ENCODE peak calls at places on chromosomes 1 and 21, in seven cellular contexts. One of them, this sample, is unnamed. For H3K27me3, the result is how much of the 10 kb centered on the place peaks cover.

GRCh38 chr1:85328713-85329376 is 52.4 kb upstream of the BCL10 start:
- DNase-seq in hepatocyte: peak
- DNase-seq in WERI-Rb-1: no peak
- DNase-seq in IMR-90: peak
- DNase-seq in body of pancreas: peak
- DNase-seq in left ventricle myocardium inferior: no peak
- DNase-seq in fibroblast of lung: peak
- DNase-seq in this sample: no peak

GRCh38 chr1:172939475-172939874 is 111.3 kb downstream of the TNFSF18 start:
- DNase-seq in hepatocyte: no peak
- DNase-seq in left ventricle myocardium inferior: no peak
- DNase-seq in fibroblast of lung: no peak
- DNase-seq in IMR-90: no peak
- DNase-seq in WERI-Rb-1: no peak
- DNase-seq in body of pancreas: no peak
- DNase-seq in this sample: no peak

GRCh38 chr1:196545239-196545638 is 63.0 kb downstream of the KCNT2 start:
- DNase-seq in fibroblast of lung: no peak
- DNase-seq in IMR-90: no peak
- DNase-seq in left ventricle myocardium inferior: no peak
- DNase-seq in body of pancreas: no peak
- DNase-seq in WERI-Rb-1: no peak
- DNase-seq in hepatocyte: no peak
- DNase-seq in this sample: no peak

GRCh38 chr1:156414440-156415064 is 45.5 kb downstream of the RHBG start:
- DNase-seq in hepatocyte: no peak
- DNase-seq in body of pancreas: no peak
- DNase-seq in fibroblast of lung: no peak
- DNase-seq in IMR-90: no peak
- DNase-seq in WERI-Rb-1: no peak
- DNase-seq in left ventricle myocardium inferior: no peak
- DNase-seq in this sample: no peak

GRCh38 chr1:26075421-26076144 is 8.2 kb upstream of the TRIM63 start:
- DNase-seq in IMR-90: no peak
- DNase-seq in hepatocyte: no peak
- DNase-seq in fibroblast of lung: no peak
- DNase-seq in WERI-Rb-1: no peak
- DNase-seq in left ventricle myocardium inferior: peak
- DNase-seq in body of pancreas: peak
- DNase-seq in this sample: no peak

GRCh38 chr1:23810818-23811420 is 10.4 kb upstream of the GALE start:
- DNase-seq in WERI-Rb-1: peak
- DNase-seq in body of pancreas: peak
- DNase-seq in fibroblast of lung: peak
- DNase-seq in hepatocyte: peak
- DNase-seq in IMR-90: peak
- DNase-seq in left ventricle myocardium inferior: no peak
- DNase-seq in this sample: no peak

GRCh38 chr1:63318255-63319068 is 3.9 kb upstream of the FOXD3 start:
- DNase-seq in fibroblast of lung: peak
- DNase-seq in IMR-90: no peak
- DNase-seq in hepatocyte: no peak
- DNase-seq in body of pancreas: no peak
- DNase-seq in WERI-Rb-1: no peak
- DNase-seq in left ventricle myocardium inferior: no peak
- DNase-seq in this sample: no peak

GRCh38 chr1:20365421-20366075 is 74.9 kb downstream of the VWA5B1 start:
- DNase-seq in left ventricle myocardium inferior: no peak
- DNase-seq in IMR-90: no peak
- DNase-seq in body of pancreas: no peak
- DNase-seq in hepatocyte: no peak
- DNase-seq in fibroblast of lung: no peak
- DNase-seq in WERI-Rb-1: no peak
- DNase-seq in this sample: no peak

GRCh38 chr21:31914472-31914871 is 41.7 kb downstream of the HUNK start:
- DNase-seq in WERI-Rb-1: peak
- DNase-seq in fibroblast of lung: no peak
- DNase-seq in left ventricle myocardium inferior: no peak
- DNase-seq in hepatocyte: no peak
- DNase-seq in IMR-90: no peak
- DNase-seq in body of pancreas: peak
- DNase-seq in this sample: no peak

GRCh38 chr1:2044510-2045319 is 5.5 kb upstream of the PRKCZ start:
- DNase-seq in IMR-90: peak
- DNase-seq in body of pancreas: peak
- DNase-seq in hepatocyte: peak
- DNase-seq in fibroblast of lung: peak
- DNase-seq in left ventricle myocardium inferior: peak
- DNase-seq in WERI-Rb-1: peak
- DNase-seq in this sample: peak

GRCh38 chr21:14058566-14058965 is 152.2 kb downstream of the LIPI start:
- DNase-seq in hepatocyte: no peak
- DNase-seq in body of pancreas: no peak
- DNase-seq in left ventricle myocardium inferior: no peak
- DNase-seq in IMR-90: no peak
- DNase-seq in WERI-Rb-1: no peak
- DNase-seq in fibroblast of lung: no peak
- DNase-seq in this sample: no peak

GRCh38 chr21:14070049-14070893 is 140.5 kb downstream of the LIPI start:
- DNase-seq in WERI-Rb-1: no peak
- DNase-seq in hepatocyte: no peak
- DNase-seq in fibroblast of lung: no peak
- DNase-seq in IMR-90: no peak
- DNase-seq in left ventricle myocardium inferior: no peak
- DNase-seq in body of pancreas: no peak
- DNase-seq in this sample: peak

DNA sequence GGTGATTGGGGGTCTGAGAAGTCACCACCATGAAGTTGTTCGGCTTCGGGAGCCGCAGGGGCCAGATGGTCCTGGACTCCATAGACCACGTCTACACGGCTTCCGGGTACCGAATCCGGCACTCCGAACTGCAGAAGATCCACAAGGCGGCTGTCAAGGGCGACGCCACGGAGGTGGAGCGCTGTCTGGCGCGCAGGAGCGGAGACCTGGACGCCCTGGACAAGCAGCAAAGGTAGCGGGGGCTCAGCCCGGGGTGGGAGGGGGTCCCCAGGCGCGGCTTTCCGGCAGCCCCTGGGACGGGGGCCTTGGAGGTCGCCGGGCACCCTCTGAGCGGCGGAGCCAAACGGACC is 146.5 kb downstream of the LIPI start:
- DNase-seq in hepatocyte: no peak
- DNase-seq in IMR-90: peak
- DNase-seq in WERI-Rb-1: no peak
- DNase-seq in body of pancreas: no peak
- DNase-seq in fibroblast of lung: no peak
- DNase-seq in left ventricle myocardium inferior: no peak
- DNase-seq in this sample: no peak
- H3K4me3 ChIP-seq in hepatocyte: no peak
- H3K4me3 ChIP-seq in IMR-90: peak
- H3K4me3 ChIP-seq in WERI-Rb-1: no peak
- H3K4me3 ChIP-seq in body of pancreas: no peak
- H3K4me3 ChIP-seq in fibroblast of lung: peak
- H3K4me3 ChIP-seq in left ventricle myocardium inferior: no peak
- H3K4me3 ChIP-seq in this sample: no peak

GRCh38 chr1:61079276-61079897 is 3.0 kb upstream of the NFIA start:
- DNase-seq in hepatocyte: peak
- DNase-seq in WERI-Rb-1: no peak
- DNase-seq in left ventricle myocardium inferior: no peak
- DNase-seq in IMR-90: no peak
- DNase-seq in fibroblast of lung: no peak
- DNase-seq in body of pancreas: no peak
- DNase-seq in this sample: no peak
- H3K27me3 ChIP-seq in hepatocyte: under half
- H3K27me3 ChIP-seq in WERI-Rb-1: under half
- H3K27me3 ChIP-seq in left ventricle myocardium inferior: under half
- H3K27me3 ChIP-seq in IMR-90: under half
- H3K27me3 ChIP-seq in fibroblast of lung: under half
- H3K27me3 ChIP-seq in body of pancreas: under half
- H3K27me3 ChIP-seq in this sample: under half

GRCh38 chr1:162147760-162148159 is 78.3 kb downstream of the NOS1AP start:
- DNase-seq in hepatocyte: no peak
- DNase-seq in fibroblast of lung: no peak
- DNase-seq in body of pancreas: no peak
- DNase-seq in IMR-90: no peak
- DNase-seq in left ventricle myocardium inferior: no peak
- DNase-seq in WERI-Rb-1: no peak
- DNase-seq in this sample: no peak

GRCh38 chr1:162145966-162146696 is 76.6 kb downstream of the NOS1AP start:
- DNase-seq in hepatocyte: no peak
- DNase-seq in left ventricle myocardium inferior: no peak
- DNase-seq in IMR-90: no peak
- DNase-seq in body of pancreas: no peak
- DNase-seq in WERI-Rb-1: peak
- DNase-seq in fibroblast of lung: no peak
- DNase-seq in this sample: no peak

GRCh38 chr1:162144268-162144667 is 74.8 kb downstream of the NOS1AP start:
- DNase-seq in WERI-Rb-1: no peak
- DNase-seq in fibroblast of lung: no peak
- DNase-seq in body of pancreas: no peak
- DNase-seq in IMR-90: no peak
- DNase-seq in left ventricle myocardium inferior: no peak
- DNase-seq in hepatocyte: no peak
- DNase-seq in this sample: no peak

GRCh38 chr1:162144853-162145252 is 75.4 kb downstream of the NOS1AP start:
- DNase-seq in body of pancreas: no peak
- DNase-seq in fibroblast of lung: no peak
- DNase-seq in hepatocyte: no peak
- DNase-seq in WERI-Rb-1: no peak
- DNase-seq in left ventricle myocardium inferior: no peak
- DNase-seq in IMR-90: no peak
- DNase-seq in this sample: no peak

GRCh38 chr1:162145280-162145965 is 75.9 kb downstream of the NOS1AP start:
- DNase-seq in hepatocyte: no peak
- DNase-seq in WERI-Rb-1: peak
- DNase-seq in IMR-90: no peak
- DNase-seq in left ventricle myocardium inferior: no peak
- DNase-seq in body of pancreas: no peak
- DNase-seq in fibroblast of lung: peak
- DNase-seq in this sample: no peak
- H3K4me3 ChIP-seq in hepatocyte: no peak
- H3K4me3 ChIP-seq in WERI-Rb-1: no peak
- H3K4me3 ChIP-seq in IMR-90: no peak
- H3K4me3 ChIP-seq in left ventricle myocardium inferior: no peak
- H3K4me3 ChIP-seq in body of pancreas: no peak
- H3K4me3 ChIP-seq in fibroblast of lung: no peak
- H3K4me3 ChIP-seq in this sample: peak

GRCh38 chr1:47987601-47988000 is 9.6 kb downstream of the TRABD2B start:
- DNase-seq in WERI-Rb-1: no peak
- DNase-seq in left ventricle myocardium inferior: no peak
- DNase-seq in hepatocyte: no peak
- DNase-seq in IMR-90: no peak
- DNase-seq in fibroblast of lung: no peak
- DNase-seq in body of pancreas: no peak
- DNase-seq in this sample: no peak
- H3K27me3 ChIP-seq in WERI-Rb-1: under half
- H3K27me3 ChIP-seq in left ventricle myocardium inferior: under half
- H3K27me3 ChIP-seq in hepatocyte: under half
- H3K27me3 ChIP-seq in IMR-90: under half
- H3K27me3 ChIP-seq in fibroblast of lung: under half
- H3K27me3 ChIP-seq in body of pancreas: under half
- H3K27me3 ChIP-seq in this sample: under half

GRCh38 chr1:31859719-31860118 is 43.9 kb upstream of the SPOCD1 start:
- DNase-seq in left ventricle myocardium inferior: no peak
- DNase-seq in hepatocyte: no peak
- DNase-seq in IMR-90: no peak
- DNase-seq in body of pancreas: no peak
- DNase-seq in fibroblast of lung: no peak
- DNase-seq in WERI-Rb-1: no peak
- DNase-seq in this sample: no peak

GRCh38 chr1:31855038-31855845 is 39.4 kb upstream of the SPOCD1 start:
- DNase-seq in IMR-90: peak
- DNase-seq in body of pancreas: no peak
- DNase-seq in hepatocyte: peak
- DNase-seq in left ventricle myocardium inferior: no peak
- DNase-seq in fibroblast of lung: peak
- DNase-seq in WERI-Rb-1: no peak
- DNase-seq in this sample: no peak

GRCh38 chr1:31859044-31859443 is 43.2 kb upstream of the SPOCD1 start:
- DNase-seq in hepatocyte: no peak
- DNase-seq in left ventricle myocardium inferior: no peak
- DNase-seq in IMR-90: no peak
- DNase-seq in WERI-Rb-1: no peak
- DNase-seq in fibroblast of lung: no peak
- DNase-seq in body of pancreas: no peak
- DNase-seq in this sample: no peak

GRCh38 chr1:31856140-31856539 is 40.3 kb upstream of the SPOCD1 start:
- DNase-seq in hepatocyte: no peak
- DNase-seq in body of pancreas: no peak
- DNase-seq in IMR-90: no peak
- DNase-seq in fibroblast of lung: no peak
- DNase-seq in WERI-Rb-1: no peak
- DNase-seq in left ventricle myocardium inferior: no peak
- DNase-seq in this sample: no peak

GRCh38 chr1:31857863-31858262 is 42.0 kb upstream of the SPOCD1 start:
- DNase-seq in hepatocyte: no peak
- DNase-seq in left ventricle myocardium inferior: no peak
- DNase-seq in WERI-Rb-1: no peak
- DNase-seq in IMR-90: no peak
- DNase-seq in body of pancreas: no peak
- DNase-seq in fibroblast of lung: no peak
- DNase-seq in this sample: no peak
- H3K4me3 ChIP-seq in hepatocyte: no peak
- H3K4me3 ChIP-seq in left ventricle myocardium inferior: no peak
- H3K4me3 ChIP-seq in WERI-Rb-1: no peak
- H3K4me3 ChIP-seq in IMR-90: no peak
- H3K4me3 ChIP-seq in body of pancreas: no peak
- H3K4me3 ChIP-seq in fibroblast of lung: no peak
- H3K4me3 ChIP-seq in this sample: no peak

GRCh38 chr21:44709426-44710293 is 1.7 kb downstream of the TSPEAR start:
- DNase-seq in fibroblast of lung: no peak
- DNase-seq in IMR-90: peak
- DNase-seq in left ventricle myocardium inferior: no peak
- DNase-seq in hepatocyte: no peak
- DNase-seq in body of pancreas: no peak
- DNase-seq in WERI-Rb-1: peak
- DNase-seq in this sample: no peak

GRCh38 chr21:44710756-44711326 is 531 bp downstream of the TSPEAR start:
- DNase-seq in body of pancreas: no peak
- DNase-seq in fibroblast of lung: no peak
- DNase-seq in IMR-90: no peak
- DNase-seq in hepatocyte: peak
- DNase-seq in left ventricle myocardium inferior: no peak
- DNase-seq in WERI-Rb-1: peak
- DNase-seq in this sample: no peak

GRCh38 chr21:44708866-44709425 is 2.4 kb downstream of the TSPEAR start:
- DNase-seq in left ventricle myocardium inferior: no peak
- DNase-seq in hepatocyte: no peak
- DNase-seq in fibroblast of lung: no peak
- DNase-seq in body of pancreas: no peak
- DNase-seq in IMR-90: no peak
- DNase-seq in WERI-Rb-1: peak
- DNase-seq in this sample: no peak

GRCh38 chr21:44711327-44712202 is at the start of gene TSPEAR:
- DNase-seq in IMR-90: no peak
- DNase-seq in fibroblast of lung: no peak
- DNase-seq in WERI-Rb-1: peak
- DNase-seq in hepatocyte: peak
- DNase-seq in left ventricle myocardium inferior: no peak
- DNase-seq in body of pancreas: peak
- DNase-seq in this sample: no peak

GRCh38 chr21:44710294-44710665 is 1.1 kb downstream of the TSPEAR start:
- DNase-seq in IMR-90: no peak
- DNase-seq in hepatocyte: no peak
- DNase-seq in left ventricle myocardium inferior: no peak
- DNase-seq in body of pancreas: no peak
- DNase-seq in WERI-Rb-1: peak
- DNase-seq in fibroblast of lung: no peak
- DNase-seq in this sample: no peak
- H3K27me3 ChIP-seq in IMR-90: half or more
- H3K27me3 ChIP-seq in hepatocyte: half or more
- H3K27me3 ChIP-seq in left ventricle myocardium inferior: half or more
- H3K27me3 ChIP-seq in body of pancreas: under half
- H3K27me3 ChIP-seq in WERI-Rb-1: under half
- H3K27me3 ChIP-seq in fibroblast of lung: half or more
- H3K27me3 ChIP-seq in this sample: half or more

This sample was measured in dorsolateral prefrontal cortex.